ENCODE peak calls at places on chromosomes 3 and 15, in ten cellular contexts. X is IMR-90, H is left ventricle myocardium inferior, U is choroid plexus epithelial cell, C is breast epithelium, V is heart left ventricle, J is coronary artery, A is endothelial cell, Z is hepatocyte, B is bronchial epithelial cell. W is an unnamed sample.

GRCh38 chr3:8319935-8320634 is 181.5 kb upstream of the LMCD1 start:
- DNase-seq in X (peak; percentile 77), H (no peak), U (peak; percentile 73), C (no peak), V (no peak), J (no peak), A (no peak), Z (no peak), B (peak; percentile 84), W (peak; percentile 52)

GRCh38 chr3:100245932-100246331 is 14.9 kb upstream of the TBC1D23 start:
- DNase-seq in X (peak; percentile 73), H (no peak), U (peak; percentile 66), C (no peak), V (no peak), J (no peak), A (no peak), Z (no peak), B (no peak), W (peak; percentile 7)

GRCh38 chr3:114775395-114775794 is 371.7 kb downstream of the ZBTB20 start:
- DNase-seq in X (peak; percentile 29), H (no peak), U (peak; percentile 60), C (no peak), V (no peak), J (no peak), A (no peak), Z (no peak), B (no peak), W (peak; percentile 27)

GRCh38 chr3:178856804-178857203 is 214.8 kb downstream of the ZMAT3 start:
- DNase-seq in X (no peak), H (no peak), U (no peak), C (no peak), V (no peak), J (no peak), A (no peak), Z (peak; percentile 45), B (peak; percentile 23), W (peak; percentile 50)

GRCh38 chr3:177126015-177126773 is 71.1 kb downstream of the TBL1XR1 start:
- DNase-seq in X (peak; percentile 90), H (no peak), U (peak; percentile 91), C (no peak), V (no peak), J (no peak), A (no peak), Z (no peak), B (peak; percentile 92), W (peak; percentile 95)

GRCh38 chr3:194117114-194117845 is 18.7 kb upstream of the HES1 start:
- DNase-seq in X (no peak), H (no peak), U (no peak), C (no peak), V (no peak), J (no peak), A (no peak), Z (peak; percentile 54), B (no peak), W (no peak)

GRCh38 chr3:123412811-123413588 is 35.9 kb downstream of the ADCY5 start:
- DNase-seq in X (no peak), H (peak; percentile 66), U (no peak), C (no peak), V (peak; percentile 72), J (no peak), A (no peak), Z (peak; percentile 46), B (no peak), W (peak; percentile 5)

GRCh38 chr3:146640955-146641867 is 36.1 kb upstream of the PLSCR5 start:
- DNase-seq in X (peak; percentile 37), H (no peak), U (peak; percentile 82), C (no peak), V (no peak), J (no peak), A (peak; percentile 28), Z (peak; percentile 39), B (peak; percentile 55), W (peak; percentile 56)

GRCh38 chr3:109270779-109271178 is 45.5 kb downstream of the DPPA2 start:
- DNase-seq in X (no peak), H (no peak), U (no peak), C (no peak), V (no peak), J (no peak), A (no peak), Z (no peak), B (no peak), W (no peak)

GRCh38 chr3:182078314-182078713 is 366.6 kb downstream of the SOX2 start:
- DNase-seq in X (no peak), H (no peak), U (no peak), C (no peak), V (no peak), J (no peak), A (no peak), Z (peak; percentile 20), B (no peak), W (no peak)

GRCh38 chr15:46354443-46354842 is 719.6 kb downstream of the SQOR start:
- DNase-seq in X (no peak), H (no peak), U (no peak), C (no peak), V (no peak), J (no peak), A (no peak), Z (no peak), B (no peak), W (no peak)
- TF ChIP-seq CTCF in X (no peak), H (no peak), U (no peak), C (no peak), V (no peak), J (no peak), A (no peak), Z (no peak), B (no peak), W (no peak)

DNA sequence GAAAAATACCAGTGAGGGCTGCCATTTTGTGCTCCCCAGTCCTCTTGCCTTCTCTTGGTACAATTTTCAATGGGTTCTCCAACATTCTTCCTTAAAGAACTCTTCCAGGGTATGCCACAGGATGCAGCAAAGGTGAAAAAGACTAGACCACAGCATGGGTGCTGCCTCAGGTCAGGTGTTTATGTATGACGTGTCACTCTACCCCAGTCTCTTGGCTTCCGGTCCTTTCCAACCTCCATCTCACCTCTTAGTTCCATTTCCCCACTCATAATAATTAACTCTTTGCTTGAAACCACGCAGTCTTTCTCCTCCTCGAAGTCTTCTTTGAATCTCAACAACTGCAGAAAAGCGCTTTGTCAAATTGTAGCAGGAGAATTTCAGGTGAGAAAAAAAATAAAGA is 104.7 kb upstream of the TBC1D5 start:
- DNase-seq in X (no peak), H (no peak), U (no peak), C (no peak), V (no peak), J (no peak), A (no peak), Z (no peak), B (no peak), W (no peak)
- TF ChIP-seq CTCF in X (no peak), H (no peak), U (no peak), C (no peak), V (no peak), J (no peak), A (no peak), Z (no peak), B (no peak), W (no peak)

GRCh38 chr3:190424108-190424477 is 25.6 kb downstream of the TMEM207 start:
- DNase-seq in X (no peak), H (no peak), U (no peak), C (no peak), V (no peak), J (no peak), A (no peak), Z (no peak), B (no peak), W (no peak)

GRCh38 chr3:190429681-190430080 is 20.0 kb downstream of the TMEM207 start:
- DNase-seq in X (peak; percentile 59), H (no peak), U (peak; percentile 70), C (no peak), V (no peak), J (no peak), A (no peak), Z (no peak), B (peak; percentile 47), W (peak; percentile 7)

GRCh38 chr3:190427108-190427507 is 22.6 kb downstream of the TMEM207 start:
- DNase-seq in X (no peak), H (no peak), U (no peak), C (no peak), V (no peak), J (no peak), A (no peak), Z (no peak), B (peak; percentile 18), W (no peak)

GRCh38 chr3:190425833-190426232 is 23.9 kb downstream of the TMEM207 start:
- DNase-seq in X (no peak), H (no peak), U (no peak), C (no peak), V (no peak), J (no peak), A (no peak), Z (no peak), B (no peak), W (no peak)

GRCh38 chr3:190424478-190425439 is 24.9 kb downstream of the TMEM207 start:
- DNase-seq in X (peak; percentile 76), H (peak; percentile 24), U (peak; percentile 87), C (no peak), V (no peak), J (no peak), A (peak; percentile 52), Z (peak; percentile 80), B (peak; percentile 72), W (peak; percentile 89)
- TF ChIP-seq CTCF in X (peak; percentile 75), H (peak; percentile 73), U (peak; percentile 69), C (peak; percentile 62), V (peak; percentile 54), J (peak; percentile 52), A (peak; percentile 78), Z (peak; percentile 70), B (peak; percentile 54), W (peak; percentile 49)

GRCh38 chr3:89698208-89698830 is 590.9 kb downstream of the EPHA3 start:
- DNase-seq in X (no peak), H (no peak), U (peak; percentile 27), C (no peak), V (no peak), J (no peak), A (no peak), Z (no peak), B (peak; percentile 3), W (peak; percentile 4)

GRCh38 chr3:89697321-89697916 is 590.0 kb downstream of the EPHA3 start:
- DNase-seq in X (no peak), H (no peak), U (peak; percentile 34), C (no peak), V (no peak), J (no peak), A (no peak), Z (peak; percentile 30), B (peak; percentile 32), W (no peak)

GRCh38 chr3:89699229-89699628 is 591.8 kb downstream of the EPHA3 start:
- DNase-seq in X (no peak), H (no peak), U (no peak), C (no peak), V (no peak), J (no peak), A (no peak), Z (peak; percentile 4), B (no peak), W (no peak)

GRCh38 chr3:89702404-89702803 is 595.0 kb downstream of the EPHA3 start:
- DNase-seq in X (no peak), H (no peak), U (no peak), C (no peak), V (no peak), J (no peak), A (no peak), Z (no peak), B (no peak), W (no peak)

DNA sequence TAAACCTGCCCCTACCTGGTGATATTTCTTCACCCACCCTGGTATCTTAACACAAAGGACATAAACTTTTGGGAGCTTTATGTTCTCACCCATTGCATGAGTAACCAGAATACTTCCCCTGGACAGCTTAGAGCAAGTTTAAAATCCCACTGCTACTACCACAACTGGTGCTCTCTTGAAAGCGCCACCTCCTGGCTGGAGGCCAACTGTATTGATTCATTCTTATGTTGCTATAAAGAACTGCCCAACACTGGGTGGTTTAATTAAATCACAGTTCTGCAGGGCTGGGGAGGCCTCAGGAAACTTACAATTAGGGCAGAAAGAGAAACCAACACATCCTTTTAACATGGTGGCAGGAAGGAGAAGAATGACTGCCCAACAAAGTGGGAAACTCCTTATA is 592.4 kb downstream of the EPHA3 start:
- DNase-seq in X (no peak), H (no peak), U (peak; percentile 37), C (no peak), V (no peak), J (no peak), A (no peak), Z (peak; percentile 7), B (no peak), W (peak; percentile 20)
- TF ChIP-seq CTCF in X (no peak), H (no peak), U (no peak), C (no peak), V (no peak), J (no peak), A (no peak), Z (no peak), B (no peak), W (no peak)

W was measured in cardiac fibroblast.